ENCODE peak calls at places on chromosomes 3 and 15, in five cellular contexts. One of them, this sample, is unnamed.
A peak's percentile ranks its signal among the peaks of the same experiment; 100 is the strongest.

GRCh38 chr15:57947282-57947681 is 118.2 kb downstream of the ALDH1A2 start:
- DNase-seq in GM06990: no peak
- DNase-seq in 8988T: no peak
- DNase-seq in NCI-H1105 treated with DMSO at 0.1 percent for 48 hours: no peak
- DNase-seq in HT1080: no peak
- DNase-seq in this sample: no peak

GRCh38 chr15:31480356-31481058 is 153.9 kb downstream of the KLF13 start:
- DNase-seq in 8988T: no peak
- DNase-seq in GM06990: no peak
- DNase-seq in HT1080: no peak
- DNase-seq in NCI-H1105 treated with DMSO at 0.1 percent for 48 hours: no peak
- DNase-seq in this sample: no peak

GRCh38 chr3:101962055-101962454 is 112.7 kb downstream of the NFKBIZ start:
- DNase-seq in 8988T: no peak
- DNase-seq in HT1080: no peak
- DNase-seq in NCI-H1105 treated with DMSO at 0.1 percent for 48 hours: no peak
- DNase-seq in GM06990: no peak
- DNase-seq in this sample: no peak

GRCh38 chr3:46860381-46861292 is 2.6 kb downstream of the MYL3 start:
- DNase-seq in 8988T: no peak
- DNase-seq in NCI-H1105 treated with DMSO at 0.1 percent for 48 hours: no peak
- DNase-seq in GM06990: no peak
- DNase-seq in HT1080: no peak
- DNase-seq in this sample: no peak

GRCh38 chr15:25235391-25235790 is 203.4 kb downstream of the UBE3A start:
- DNase-seq in 8988T: no peak
- DNase-seq in HT1080: no peak
- DNase-seq in NCI-H1105 treated with DMSO at 0.1 percent for 48 hours: no peak
- DNase-seq in GM06990: no peak
- DNase-seq in this sample: no peak

GRCh38 chr3:61808526-61808925 is 247.2 kb downstream of the PTPRG start:
- DNase-seq in 8988T: no peak
- DNase-seq in GM06990: no peak
- DNase-seq in NCI-H1105 treated with DMSO at 0.1 percent for 48 hours: no peak
- DNase-seq in HT1080: no peak
- DNase-seq in this sample: no peak

GRCh38 chr15:100968043-100968966 is 49.1 kb downstream of the LRRK1 start:
- DNase-seq in HT1080: peak; percentile 39
- DNase-seq in 8988T: no peak
- DNase-seq in GM06990: no peak
- DNase-seq in NCI-H1105 treated with DMSO at 0.1 percent for 48 hours: no peak
- DNase-seq in this sample: no peak

GRCh38 chr3:100953103-100953502 is 40.1 kb downstream of the ABI3BP start:
- DNase-seq in GM06990: no peak
- DNase-seq in NCI-H1105 treated with DMSO at 0.1 percent for 48 hours: no peak
- DNase-seq in 8988T: no peak
- DNase-seq in HT1080: no peak
- DNase-seq in this sample: no peak

GRCh38 chr3:187063286-187064081 is 75.8 kb downstream of the RPL39L start:
- DNase-seq in 8988T: no peak
- DNase-seq in HT1080: peak; percentile 65
- DNase-seq in GM06990: no peak
- DNase-seq in NCI-H1105 treated with DMSO at 0.1 percent for 48 hours: no peak
- DNase-seq in this sample: no peak

GRCh38 chr3:21436846-21437245 is 314.2 kb downstream of the ZNF385D start:
- DNase-seq in HT1080: no peak
- DNase-seq in GM06990: no peak
- DNase-seq in 8988T: no peak
- DNase-seq in NCI-H1105 treated with DMSO at 0.1 percent for 48 hours: no peak
- DNase-seq in this sample: no peak

GRCh38 chr3:194571491-194571941 is 61.7 kb downstream of the TMEM44 start:
- DNase-seq in 8988T: no peak
- DNase-seq in GM06990: no peak
- DNase-seq in HT1080: no peak
- DNase-seq in NCI-H1105 treated with DMSO at 0.1 percent for 48 hours: no peak
- DNase-seq in this sample: no peak

GRCh38 chr3:188812198-188812597 is 359.6 kb upstream of the TPRG1 start:
- DNase-seq in 8988T: no peak
- DNase-seq in NCI-H1105 treated with DMSO at 0.1 percent for 48 hours: no peak
- DNase-seq in GM06990: no peak
- DNase-seq in HT1080: no peak
- DNase-seq in this sample: no peak

GRCh38 chr3:134058728-134059601 is 29.2 kb upstream of the SLCO2A1 start:
- DNase-seq in GM06990: no peak
- DNase-seq in NCI-H1105 treated with DMSO at 0.1 percent for 48 hours: no peak
- DNase-seq in 8988T: no peak
- DNase-seq in HT1080: no peak
- DNase-seq in this sample: no peak

GRCh38 chr3:102123590-102124190 is 274.4 kb downstream of the NFKBIZ start:
- DNase-seq in 8988T: no peak
- DNase-seq in HT1080: peak; percentile 49
- DNase-seq in NCI-H1105 treated with DMSO at 0.1 percent for 48 hours: no peak
- DNase-seq in GM06990: no peak
- DNase-seq in this sample: no peak

GRCh38 chr15:90075420-90076289 is 26.6 kb downstream of the IDH2 start:
- DNase-seq in 8988T: no peak
- DNase-seq in NCI-H1105 treated with DMSO at 0.1 percent for 48 hours: no peak
- DNase-seq in GM06990: no peak
- DNase-seq in HT1080: no peak
- DNase-seq in this sample: no peak

GRCh38 chr3:42590989-42591756 is 513 bp downstream of the SS18L2 start:
- DNase-seq in 8988T: no peak
- DNase-seq in HT1080: peak; percentile 23
- DNase-seq in GM06990: no peak
- DNase-seq in NCI-H1105 treated with DMSO at 0.1 percent for 48 hours: no peak
- DNase-seq in this sample: no peak

GRCh38 chr3:148218222-148218621 is 479.5 kb upstream of the AGTR1 start:
- DNase-seq in GM06990: no peak
- DNase-seq in 8988T: no peak
- DNase-seq in HT1080: no peak
- DNase-seq in NCI-H1105 treated with DMSO at 0.1 percent for 48 hours: no peak
- DNase-seq in this sample: no peak

GRCh38 chr3:168847293-168847883 is 751.7 kb upstream of the GOLIM4 start:
- DNase-seq in 8988T: no peak
- DNase-seq in GM06990: no peak
- DNase-seq in NCI-H1105 treated with DMSO at 0.1 percent for 48 hours: peak; percentile 78
- DNase-seq in HT1080: peak; percentile 68
- DNase-seq in this sample: peak; percentile 16

GRCh38 chr3:48409291-48410201 is 20.3 kb downstream of the PLXNB1 start:
- DNase-seq in GM06990: no peak
- DNase-seq in NCI-H1105 treated with DMSO at 0.1 percent for 48 hours: no peak
- DNase-seq in 8988T: peak; percentile 11
- DNase-seq in HT1080: no peak
- DNase-seq in this sample: no peak

GRCh38 chr15:89408512-89409183 is 74.0 kb upstream of the POLG start:
- DNase-seq in GM06990: no peak
- DNase-seq in NCI-H1105 treated with DMSO at 0.1 percent for 48 hours: no peak
- DNase-seq in 8988T: no peak
- DNase-seq in HT1080: no peak
- DNase-seq in this sample: no peak

GRCh38 chr15:71051539-71051938 is 63.7 kb upstream of the THSD4 start:
- DNase-seq in 8988T: no peak
- DNase-seq in NCI-H1105 treated with DMSO at 0.1 percent for 48 hours: no peak
- DNase-seq in HT1080: no peak
- DNase-seq in GM06990: no peak
- DNase-seq in this sample: no peak

GRCh38 chr3:127074900-127075360 is 92.0 kb downstream of the PLXNA1 start:
- DNase-seq in HT1080: peak; percentile 94
- DNase-seq in GM06990: peak; percentile 83
- DNase-seq in 8988T: no peak
- DNase-seq in NCI-H1105 treated with DMSO at 0.1 percent for 48 hours: no peak
- DNase-seq in this sample: no peak

GRCh38 chr15:38623744-38624143 is 59.1 kb upstream of the RASGRP1 start:
- DNase-seq in GM06990: peak; percentile 14
- DNase-seq in HT1080: no peak
- DNase-seq in 8988T: no peak
- DNase-seq in NCI-H1105 treated with DMSO at 0.1 percent for 48 hours: no peak
- DNase-seq in this sample: no peak

GRCh38 chr3:24741506-24741905 is 246.9 kb upstream of the THRB start:
- DNase-seq in NCI-H1105 treated with DMSO at 0.1 percent for 48 hours: no peak
- DNase-seq in 8988T: no peak
- DNase-seq in GM06990: no peak
- DNase-seq in HT1080: peak; percentile 6
- DNase-seq in this sample: no peak

GRCh38 chr15:69853572-69853971 is 244.1 kb downstream of the TLE3 start:
- DNase-seq in 8988T: peak; percentile 61
- DNase-seq in HT1080: peak; percentile 86
- DNase-seq in GM06990: no peak
- DNase-seq in NCI-H1105 treated with DMSO at 0.1 percent for 48 hours: no peak
- DNase-seq in this sample: no peak

GRCh38 chr3:196739671-196740475 is at the start of gene PAK2:
- DNase-seq in NCI-H1105 treated with DMSO at 0.1 percent for 48 hours: peak; percentile 92
- DNase-seq in GM06990: peak; percentile 93
- DNase-seq in HT1080: peak; percentile 87
- DNase-seq in 8988T: peak; percentile 81
- DNase-seq in this sample: peak; percentile 76

GRCh38 chr15:58224068-58224467 is 85.9 kb downstream of the AQP9 start:
- DNase-seq in NCI-H1105 treated with DMSO at 0.1 percent for 48 hours: no peak
- DNase-seq in GM06990: no peak
- DNase-seq in HT1080: peak; percentile 28
- DNase-seq in 8988T: no peak
- DNase-seq in this sample: no peak

GRCh38 chr3:10548997-10549396 is 43.6 kb upstream of the ATP2B2 start:
- DNase-seq in HT1080: peak; percentile 74
- DNase-seq in GM06990: no peak
- DNase-seq in 8988T: no peak
- DNase-seq in NCI-H1105 treated with DMSO at 0.1 percent for 48 hours: no peak
- DNase-seq in this sample: no peak

GRCh38 chr3:115217678-115218451 is 70.8 kb upstream of the ZBTB20 start:
- DNase-seq in GM06990: no peak
- DNase-seq in HT1080: peak; percentile 82
- DNase-seq in NCI-H1105 treated with DMSO at 0.1 percent for 48 hours: peak; percentile 74
- DNase-seq in 8988T: no peak
- DNase-seq in this sample: peak; percentile 55

GRCh38 chr15:80619677-80620076 is 75.4 kb upstream of the ABHD17C start:
- DNase-seq in HT1080: no peak
- DNase-seq in GM06990: no peak
- DNase-seq in 8988T: no peak
- DNase-seq in NCI-H1105 treated with DMSO at 0.1 percent for 48 hours: no peak
- DNase-seq in this sample: no peak

GRCh38 chr3:102361013-102361412 is 73.8 kb upstream of the ZPLD1 start:
- DNase-seq in NCI-H1105 treated with DMSO at 0.1 percent for 48 hours: no peak
- DNase-seq in HT1080: no peak
- DNase-seq in 8988T: no peak
- DNase-seq in GM06990: no peak
- DNase-seq in this sample: no peak

GRCh38 chr3:52522651-52523251 is 10.9 kb downstream of the NT5DC2 start:
- DNase-seq in NCI-H1105 treated with DMSO at 0.1 percent for 48 hours: no peak
- DNase-seq in HT1080: no peak
- DNase-seq in GM06990: no peak
- DNase-seq in 8988T: peak; percentile 49
- DNase-seq in this sample: no peak

GRCh38 chr3:141876891-141877561 is 583 bp downstream of the ATP1B3 start:
- DNase-seq in 8988T: no peak
- DNase-seq in NCI-H1105 treated with DMSO at 0.1 percent for 48 hours: peak; percentile 41
- DNase-seq in HT1080: peak; percentile 38
- DNase-seq in GM06990: peak; percentile 65
- DNase-seq in this sample: peak; percentile 37

GRCh38 chr3:151265166-151265565 is 13.2 kb downstream of the P2RY14 start:
- DNase-seq in NCI-H1105 treated with DMSO at 0.1 percent for 48 hours: no peak
- DNase-seq in 8988T: no peak
- DNase-seq in GM06990: no peak
- DNase-seq in HT1080: no peak
- DNase-seq in this sample: no peak

GRCh38 chr3:196117809-196118208 is 35.9 kb upstream of the TFRC start:
- DNase-seq in NCI-H1105 treated with DMSO at 0.1 percent for 48 hours: no peak
- DNase-seq in 8988T: no peak
- DNase-seq in HT1080: no peak
- DNase-seq in GM06990: no peak
- DNase-seq in this sample: no peak

GRCh38 chr15:56871180-56871579 is 47.3 kb upstream of the TCF12 start:
- DNase-seq in GM06990: no peak
- DNase-seq in NCI-H1105 treated with DMSO at 0.1 percent for 48 hours: no peak
- DNase-seq in 8988T: no peak
- DNase-seq in HT1080: peak; percentile 87
- DNase-seq in this sample: no peak

GRCh38 chr3:69086133-69086722 is 1.5 kb downstream of the ARL6IP5 start:
- DNase-seq in NCI-H1105 treated with DMSO at 0.1 percent for 48 hours: peak; percentile 77
- DNase-seq in 8988T: no peak
- DNase-seq in HT1080: peak; percentile 92
- DNase-seq in GM06990: no peak
- DNase-seq in this sample: no peak

GRCh38 chr15:100919481-100920405 is 586 bp downstream of the LRRK1 start:
- DNase-seq in HT1080: peak; percentile 22
- DNase-seq in GM06990: peak; percentile 61
- DNase-seq in NCI-H1105 treated with DMSO at 0.1 percent for 48 hours: no peak
- DNase-seq in 8988T: peak; percentile 39
- DNase-seq in this sample: no peak

GRCh38 chr3:31251083-31251482 is 281.6 kb upstream of the STT3B start:
- DNase-seq in GM06990: no peak
- DNase-seq in 8988T: no peak
- DNase-seq in NCI-H1105 treated with DMSO at 0.1 percent for 48 hours: no peak
- DNase-seq in HT1080: no peak
- DNase-seq in this sample: no peak

This sample was measured in neural crest cell.